ENCODE peak calls at places on chromosome 4, in ten cellular contexts. R is adipocyte; Y is brain microvascular endothelial cell; C is fibroblast of the aortic adventitia; J is neuronal stem cell; X is cardiac muscle cell; O is CD8-positive, alpha-beta memory T cell; F is choroid plexus epithelial cell; W is epithelial cell of esophagus; D is H1. T is an unnamed sample.

GRCh38 chr4:122091397-122091796 is 60.7 kb upstream of the BLTP1 start:
- DNase-seq in R (no peak), Y (no peak), C (no peak), J (no peak), X (no peak), O (no peak), F (no peak), W (no peak), D (no peak), T (no peak)

GRCh38 chr4:86506591-86506990 is 87.5 kb upstream of the PTPN13 start:
- DNase-seq in R (no peak), Y (no peak), C (no peak), J (no peak), X (peak; percentile 37), O (no peak), F (no peak), W (no peak), D (no peak), T (no peak)

GRCh38 chr4:2933566-2934076 is 29.6 kb downstream of the NOP14 start:
- DNase-seq in R (no peak), Y (no peak), C (no peak), J (no peak), X (no peak), O (no peak), F (no peak), W (no peak), D (no peak), T (no peak)

GRCh38 chr4:146336413-146336807 is 122.1 kb downstream of the REELD1 start:
- DNase-seq in R (peak; percentile 28), Y (peak; percentile 35), C (peak; percentile 26), J (no peak), X (no peak), O (no peak), F (peak; percentile 14), W (peak; percentile 34), D (no peak), T (no peak)

GRCh38 chr4:89838005-89838404 is 1.0 kb upstream of the SNCA start:
- DNase-seq in R (peak; percentile 25), Y (no peak), C (no peak), J (no peak), X (peak; percentile 35), O (no peak), F (peak; percentile 19), W (peak; percentile 40), D (no peak), T (no peak)

GRCh38 chr4:171834640-171835039 is 21.4 kb downstream of the GALNTL6 start:
- DNase-seq in R (no peak), Y (no peak), C (no peak), J (no peak), X (no peak), O (no peak), F (peak; percentile 6), W (no peak), D (no peak), T (no peak)

GRCh38 chr4:36310237-36310636 is 28.8 kb downstream of the DTHD1 start:
- DNase-seq in R (no peak), Y (no peak), C (no peak), J (no peak), X (no peak), O (no peak), F (no peak), W (no peak), D (no peak), T (no peak)

GRCh38 chr4:51895816-51896408 is 53.0 kb downstream of the DCUN1D4 start:
- DNase-seq in R (peak; percentile 93), Y (peak; percentile 68), C (peak; percentile 74), J (peak; percentile 63), X (peak; percentile 80), O (peak; percentile 14), F (peak; percentile 80), W (peak; percentile 64), D (no peak), T (peak; percentile 20)

GRCh38 chr4:121950680-121951569 is 935 bp downstream of the TRPC3 start:
- DNase-seq in R (peak; percentile 58), Y (no peak), C (no peak), J (peak; percentile 8), X (peak; percentile 63), O (peak; percentile 15), F (peak; percentile 14), W (peak; percentile 14), D (no peak), T (no peak)

GRCh38 chr4:127632420-127633403 is at the start of gene INTU:
- DNase-seq in R (peak; percentile 99), Y (peak; percentile 99), C (peak; percentile 95), J (peak; percentile 87), X (peak; percentile 98), O (peak; percentile 4), F (peak; percentile 99), W (peak; percentile 98), D (peak; percentile 84), T (peak; percentile 91)

GRCh38 chr4:142940614-142941013 is 94.5 kb upstream of the INPP4B start:
- DNase-seq in R (no peak), Y (no peak), C (no peak), J (no peak), X (no peak), O (no peak), F (no peak), W (no peak), D (no peak), T (no peak)

GRCh38 chr4:54063224-54063623 is 1.2 kb downstream of the CHIC2 start:
- DNase-seq in R (peak; percentile 76), Y (no peak), C (peak; percentile 67), J (no peak), X (no peak), O (peak; percentile 18), F (peak; percentile 70), W (peak; percentile 57), D (no peak), T (no peak)

GRCh38 chr4:19880205-19880604 is 371.5 kb upstream of the SLIT2 start:
- DNase-seq in R (peak; percentile 3), Y (no peak), C (peak; percentile 2), J (no peak), X (peak; percentile 84), O (no peak), F (no peak), W (no peak), D (no peak), T (no peak)

DNA sequence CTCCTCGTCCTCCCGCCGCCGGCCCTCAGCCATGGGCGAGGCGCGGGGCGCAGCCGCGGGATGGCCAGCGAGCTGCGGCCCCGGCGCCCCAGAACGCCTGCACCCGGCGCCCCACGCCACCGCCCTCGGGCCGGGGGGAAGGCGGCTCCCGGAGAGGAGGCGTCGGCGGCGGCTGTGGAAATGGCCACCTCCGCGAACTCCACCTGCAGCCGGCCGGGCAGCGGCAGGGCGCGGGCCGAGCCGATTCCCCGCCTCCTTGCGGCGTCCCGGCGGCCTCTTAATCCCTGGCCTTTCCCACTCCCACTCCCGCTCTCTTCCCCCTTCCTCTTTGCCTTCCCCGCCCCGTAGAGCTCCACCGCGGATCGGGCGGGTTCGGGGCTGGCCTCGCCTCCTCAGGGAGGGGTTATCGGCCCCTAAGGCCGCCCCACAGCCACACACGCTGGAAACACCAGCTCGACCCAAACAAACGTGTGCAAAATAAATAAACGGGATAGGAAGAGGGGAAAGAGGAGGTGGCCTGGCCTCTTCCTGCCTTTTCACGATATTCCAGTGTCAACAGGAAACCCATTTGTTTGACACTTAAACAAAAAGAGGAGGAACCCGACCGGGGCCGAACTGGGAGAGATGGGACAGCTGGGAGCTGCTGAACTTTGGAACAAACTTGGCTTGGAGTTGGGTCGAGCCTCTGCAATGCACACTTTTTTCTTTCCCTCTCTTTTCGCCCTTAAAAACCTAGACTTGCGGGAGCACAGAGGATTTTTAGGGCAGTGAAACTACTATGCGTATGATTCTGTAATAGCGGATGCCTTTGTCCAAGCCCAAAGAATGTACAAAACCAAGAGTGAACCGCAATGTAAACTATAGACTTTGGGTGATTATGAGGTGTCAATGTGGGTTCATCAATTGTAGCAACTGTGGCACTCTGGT is at the start of gene SH3D19:
- DNase-seq in R (peak; percentile 76), Y (peak; percentile 13), C (peak; percentile 66), J (peak; percentile 57), X (peak; percentile 64), O (no peak), F (peak; percentile 34), W (peak; percentile 74), D (no peak), T (no peak)
- H3K4me3 ChIP-seq in R (peak within 1 kb of the TSS; percentile 92), Y (peak within 1 kb of the TSS; percentile 71), C (peak within 1 kb of the TSS; percentile 74), J (peak within 1 kb of the TSS; percentile 84), X (peak within 1 kb of the TSS; percentile 47), O (no peak within 1 kb of the TSS), F (peak within 1 kb of the TSS; percentile 76), W (peak within 1 kb of the TSS; percentile 79), D (peak within 1 kb of the TSS; percentile 86), T (peak within 1 kb of the TSS; percentile 64)

GRCh38 chr4:84938316-84938715 is 28.2 kb downstream of the WDFY3 start:
- DNase-seq in R (peak; percentile 78), Y (peak; percentile 57), C (peak; percentile 88), J (no peak), X (no peak), O (no peak), F (peak; percentile 76), W (peak; percentile 53), D (no peak), T (no peak)
- H3K4me3 ChIP-seq in R (peak overlapping the region; percentile 59), Y (no peak overlapping the region), C (no peak overlapping the region), J (no peak overlapping the region), X (no peak overlapping the region), O (no peak overlapping the region), F (no peak overlapping the region), W (no peak overlapping the region), D (no peak overlapping the region), T (no peak overlapping the region)

GRCh38 chr4:5710962-5711478 is at the start of gene EVC:
- DNase-seq in R (peak; percentile 92), Y (peak; percentile 78), C (peak; percentile 81), J (peak; percentile 58), X (peak; percentile 76), O (no peak), F (peak; percentile 82), W (peak; percentile 77), D (no peak), T (peak; percentile 51)
- H3K4me3 ChIP-seq in R (peak within 1 kb of the TSS; percentile 90), Y (peak within 1 kb of the TSS; percentile 77), C (peak within 1 kb of the TSS; percentile 90), J (peak within 1 kb of the TSS; percentile 61), X (peak within 1 kb of the TSS; percentile 40), O (no peak within 1 kb of the TSS), F (peak within 1 kb of the TSS; percentile 65), W (peak within 1 kb of the TSS; percentile 59), D (peak within 1 kb of the TSS; percentile 54), T (peak within 1 kb of the TSS; percentile 75)

GRCh38 chr4:140049024-140049923 is 104.7 kb downstream of the MAML3 start:
- DNase-seq in R (peak; percentile 33), Y (peak; percentile 55), C (peak; percentile 33), J (peak; percentile 57), X (peak; percentile 67), O (peak; percentile 69), F (peak; percentile 69), W (peak; percentile 58), D (no peak), T (no peak)

GRCh38 chr4:140048419-140049022 is 105.5 kb downstream of the MAML3 start:
- DNase-seq in R (no peak), Y (no peak), C (no peak), J (no peak), X (no peak), O (no peak), F (no peak), W (no peak), D (no peak), T (no peak)

GRCh38 chr4:140052050-140052449 is 101.9 kb downstream of the MAML3 start:
- DNase-seq in R (peak; percentile 61), Y (peak; percentile 50), C (peak; percentile 57), J (no peak), X (no peak), O (peak; percentile 23), F (peak; percentile 75), W (peak; percentile 51), D (no peak), T (no peak)

GRCh38 chr4:140047781-140048180 is 106.2 kb downstream of the MAML3 start:
- DNase-seq in R (no peak), Y (no peak), C (no peak), J (no peak), X (no peak), O (no peak), F (no peak), W (no peak), D (no peak), T (no peak)

GRCh38 chr4:140049924-140050681 is 103.9 kb downstream of the MAML3 start:
- DNase-seq in R (peak; percentile 37), Y (no peak), C (peak; percentile 54), J (no peak), X (peak; percentile 39), O (no peak), F (peak; percentile 70), W (peak; percentile 41), D (no peak), T (no peak)
- H3K4me3 ChIP-seq in R (peak overlapping the region; percentile 81), Y (peak overlapping the region; percentile 1), C (no peak overlapping the region), J (no peak overlapping the region), X (no peak overlapping the region), O (peak overlapping the region; percentile 27), F (peak overlapping the region; percentile 1), W (no peak overlapping the region), D (no peak overlapping the region), T (no peak overlapping the region)